ENCODE peak calls at places on chromosome 22, in four cellular contexts. One of them, this sample, is unnamed.

GRCh38 chr22:28710112-28710888 is 30.7 kb upstream of the TTC28 start:
- DNase-seq in body of pancreas: no peak
- DNase-seq in prostate gland: no peak
- DNase-seq in cardiac fibroblast: peak; percentile 91
- DNase-seq in this sample: no peak

GRCh38 chr22:47539374-47539773 is 776.9 kb downstream of the TBC1D22A start:
- DNase-seq in body of pancreas: no peak
- DNase-seq in prostate gland: no peak
- DNase-seq in cardiac fibroblast: no peak
- DNase-seq in this sample: no peak

GRCh38 chr22:49255741-49256318 is 571.8 kb downstream of the BRD1 start:
- DNase-seq in body of pancreas: no peak
- DNase-seq in prostate gland: no peak
- DNase-seq in cardiac fibroblast: no peak
- DNase-seq in this sample: no peak

GRCh38 chr22:47309946-47310345 is 547.5 kb downstream of the TBC1D22A start:
- DNase-seq in body of pancreas: no peak
- DNase-seq in prostate gland: no peak
- DNase-seq in cardiac fibroblast: no peak
- DNase-seq in this sample: no peak

GRCh38 chr22:29072193-29072978 is 449 bp upstream of the KREMEN1 start:
- DNase-seq in body of pancreas: peak; percentile 98
- DNase-seq in prostate gland: peak; percentile 96
- DNase-seq in cardiac fibroblast: peak; percentile 57
- DNase-seq in this sample: peak; percentile 19

GRCh38 chr22:28146401-28147304 is 227.6 kb upstream of the PITPNB start:
- DNase-seq in body of pancreas: no peak
- DNase-seq in prostate gland: no peak
- DNase-seq in cardiac fibroblast: no peak
- DNase-seq in this sample: no peak

GRCh38 chr22:20858615-20859416 is at the start of the genes PI4KA and SNAP29:
- DNase-seq in body of pancreas: peak; percentile 99
- DNase-seq in prostate gland: peak; percentile 98
- DNase-seq in cardiac fibroblast: peak; percentile 98
- DNase-seq in this sample: peak; percentile 94

GRCh38 chr22:23786752-23787599 is at the start of gene SMARCB1:
- DNase-seq in body of pancreas: peak; percentile 90
- DNase-seq in prostate gland: peak; percentile 85
- DNase-seq in cardiac fibroblast: peak; percentile 93
- DNase-seq in this sample: peak; percentile 53

GRCh38 chr22:46693634-46694422 is 44.2 kb downstream of the CERK start:
- DNase-seq in body of pancreas: no peak
- DNase-seq in prostate gland: no peak
- DNase-seq in cardiac fibroblast: no peak
- DNase-seq in this sample: no peak

GRCh38 chr22:19086944-19087343 is 35.3 kb downstream of the DGCR2 start:
- DNase-seq in body of pancreas: no peak
- DNase-seq in prostate gland: no peak
- DNase-seq in cardiac fibroblast: peak; percentile 52
- DNase-seq in this sample: no peak

GRCh38 chr22:17083811-17084540 is 824 bp upstream of the IL17RA start:
- DNase-seq in body of pancreas: peak; percentile 21
- DNase-seq in prostate gland: no peak
- DNase-seq in cardiac fibroblast: no peak
- DNase-seq in this sample: no peak

GRCh38 chr22:40818747-40819662 is at the start of gene SLC25A17:
- DNase-seq in body of pancreas: peak; percentile 92
- DNase-seq in prostate gland: peak; percentile 90
- DNase-seq in cardiac fibroblast: peak; percentile 75
- DNase-seq in this sample: peak; percentile 52

GRCh38 chr22:30933457-30933856 is 35.1 kb downstream of the MORC2 start:
- DNase-seq in body of pancreas: no peak
- DNase-seq in prostate gland: no peak
- DNase-seq in cardiac fibroblast: no peak
- DNase-seq in this sample: no peak

GRCh38 chr22:29253561-29254282 is 14.1 kb downstream of the RHBDD3 start:
- DNase-seq in body of pancreas: no peak
- DNase-seq in prostate gland: no peak
- DNase-seq in cardiac fibroblast: no peak
- DNase-seq in this sample: no peak

GRCh38 chr22:26428515-26429457 is at the start of gene ASPHD2:
- DNase-seq in body of pancreas: peak; percentile 57
- DNase-seq in prostate gland: peak; percentile 48
- DNase-seq in cardiac fibroblast: peak; percentile 55
- DNase-seq in this sample: peak; percentile 88

GRCh38 chr22:19791894-19792293 is 31.3 kb downstream of the TBX1 start:
- DNase-seq in body of pancreas: no peak
- DNase-seq in prostate gland: no peak
- DNase-seq in cardiac fibroblast: no peak
- DNase-seq in this sample: no peak

GRCh38 chr22:45335021-45335818 is 25.5 kb downstream of the FAM118A start:
- DNase-seq in body of pancreas: no peak
- DNase-seq in prostate gland: peak; percentile 81
- DNase-seq in cardiac fibroblast: no peak
- DNase-seq in this sample: no peak

GRCh38 chr22:23904855-23905254 is 10.7 kb downstream of the MIF start:
- DNase-seq in body of pancreas: no peak
- DNase-seq in prostate gland: no peak
- DNase-seq in cardiac fibroblast: no peak
- DNase-seq in this sample: no peak

GRCh38 chr22:31579835-31580242 is 82.2 kb downstream of the PISD start:
- DNase-seq in body of pancreas: no peak
- DNase-seq in prostate gland: peak; percentile 75
- DNase-seq in cardiac fibroblast: no peak
- DNase-seq in this sample: no peak

GRCh38 chr22:20503816-20504215 is 3.6 kb upstream of the MED15 start:
- DNase-seq in body of pancreas: no peak
- DNase-seq in prostate gland: no peak
- DNase-seq in cardiac fibroblast: no peak
- DNase-seq in this sample: no peak

GRCh38 chr22:47176573-47177333 is 414.3 kb downstream of the TBC1D22A start:
- DNase-seq in body of pancreas: no peak
- DNase-seq in prostate gland: no peak
- DNase-seq in cardiac fibroblast: no peak
- DNase-seq in this sample: no peak

GRCh38 chr22:23828800-23829680 is 9.8 kb downstream of the DERL3 start:
- DNase-seq in body of pancreas: no peak
- DNase-seq in prostate gland: no peak
- DNase-seq in cardiac fibroblast: no peak
- DNase-seq in this sample: no peak

GRCh38 chr22:46749682-46750529 is 11.9 kb upstream of the CERK start:
- DNase-seq in body of pancreas: no peak
- DNase-seq in prostate gland: no peak
- DNase-seq in cardiac fibroblast: no peak
- DNase-seq in this sample: no peak

GRCh38 chr22:20111045-20111688 is 4.7 kb upstream of the RANBP1 start:
- DNase-seq in body of pancreas: no peak
- DNase-seq in prostate gland: no peak
- DNase-seq in cardiac fibroblast: peak; percentile 42
- DNase-seq in this sample: no peak

GRCh38 chr22:19527861-19528417 is 3.7 kb upstream of the CLDN5 start:
- DNase-seq in body of pancreas: no peak
- DNase-seq in prostate gland: no peak
- DNase-seq in cardiac fibroblast: peak; percentile 54
- DNase-seq in this sample: no peak

GRCh38 chr22:47164514-47165337 is 402.3 kb downstream of the TBC1D22A start:
- DNase-seq in body of pancreas: peak; percentile 5
- DNase-seq in prostate gland: no peak
- DNase-seq in cardiac fibroblast: no peak
- DNase-seq in this sample: no peak

GRCh38 chr22:20550851-20551744 is 43.7 kb downstream of the MED15 start:
- DNase-seq in body of pancreas: no peak
- DNase-seq in prostate gland: no peak
- DNase-seq in cardiac fibroblast: peak; percentile 82
- DNase-seq in this sample: no peak

DNA sequence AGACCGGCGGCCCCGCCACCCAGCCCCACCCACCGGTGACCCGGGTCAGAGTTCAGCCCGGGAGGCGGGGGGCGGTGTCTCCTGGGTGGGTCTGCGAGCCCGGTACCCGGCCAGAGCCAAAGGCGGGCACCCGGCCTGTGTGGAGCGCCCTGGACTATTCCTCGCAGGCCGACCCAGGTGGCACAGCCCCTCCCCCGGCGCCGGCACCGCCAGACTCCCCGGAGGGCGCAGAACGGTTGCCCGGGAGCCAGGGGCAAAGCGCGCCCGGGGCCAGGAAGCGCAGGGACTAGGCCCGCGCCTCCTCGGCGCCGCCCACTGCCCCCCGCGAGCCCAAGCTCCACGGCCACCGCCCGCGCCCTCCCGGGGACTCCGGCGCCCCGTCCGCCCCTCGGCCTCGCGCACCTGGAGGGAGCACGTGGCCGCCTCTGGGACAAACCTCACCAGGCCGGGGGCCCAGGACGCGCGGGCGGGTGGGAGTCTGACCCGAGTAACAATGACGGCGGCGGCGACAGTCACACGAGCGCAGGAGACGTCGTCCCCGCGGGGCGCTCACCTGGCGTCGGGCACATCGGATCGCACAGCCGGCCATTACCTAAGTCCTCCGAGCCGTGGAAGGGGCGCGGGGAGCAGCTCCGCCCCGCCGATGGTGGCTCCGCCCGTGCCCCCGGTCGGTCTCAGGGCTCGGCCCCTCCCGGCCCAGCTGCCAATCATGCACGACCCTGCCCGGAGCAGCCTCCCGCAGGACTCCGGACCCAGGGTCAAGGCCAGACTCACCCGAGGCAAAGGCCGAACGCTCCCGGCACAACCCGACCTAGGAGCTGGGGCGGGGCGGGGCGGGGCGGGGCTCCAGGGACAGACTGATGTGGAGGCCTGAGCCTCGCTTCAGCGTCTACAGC is 7.5 kb downstream of the PLXNB2 start:
- DNase-seq in body of pancreas: no peak
- DNase-seq in prostate gland: no peak
- DNase-seq in cardiac fibroblast: no peak
- DNase-seq in this sample: no peak
- H3K4me3 ChIP-seq in body of pancreas: no peak overlapping the region
- H3K4me3 ChIP-seq in prostate gland: peak overlapping the region; percentile 16
- H3K4me3 ChIP-seq in cardiac fibroblast: no peak overlapping the region
- H3K4me3 ChIP-seq in this sample: no peak overlapping the region

GRCh38 chr22:21907638-21908522 is 40.4 kb upstream of the MAPK1 start:
- DNase-seq in body of pancreas: no peak
- DNase-seq in prostate gland: no peak
- DNase-seq in cardiac fibroblast: no peak
- DNase-seq in this sample: no peak

GRCh38 chr22:21896951-21897513 is 29.6 kb upstream of the MAPK1 start:
- DNase-seq in body of pancreas: no peak
- DNase-seq in prostate gland: no peak
- DNase-seq in cardiac fibroblast: no peak
- DNase-seq in this sample: no peak

GRCh38 chr22:21898354-21898896 is 31.0 kb upstream of the MAPK1 start:
- DNase-seq in body of pancreas: no peak
- DNase-seq in prostate gland: no peak
- DNase-seq in cardiac fibroblast: no peak
- DNase-seq in this sample: no peak

GRCh38 chr22:21904250-21904789 is 36.9 kb upstream of the MAPK1 start:
- DNase-seq in body of pancreas: no peak
- DNase-seq in prostate gland: no peak
- DNase-seq in cardiac fibroblast: no peak
- DNase-seq in this sample: no peak

DNA sequence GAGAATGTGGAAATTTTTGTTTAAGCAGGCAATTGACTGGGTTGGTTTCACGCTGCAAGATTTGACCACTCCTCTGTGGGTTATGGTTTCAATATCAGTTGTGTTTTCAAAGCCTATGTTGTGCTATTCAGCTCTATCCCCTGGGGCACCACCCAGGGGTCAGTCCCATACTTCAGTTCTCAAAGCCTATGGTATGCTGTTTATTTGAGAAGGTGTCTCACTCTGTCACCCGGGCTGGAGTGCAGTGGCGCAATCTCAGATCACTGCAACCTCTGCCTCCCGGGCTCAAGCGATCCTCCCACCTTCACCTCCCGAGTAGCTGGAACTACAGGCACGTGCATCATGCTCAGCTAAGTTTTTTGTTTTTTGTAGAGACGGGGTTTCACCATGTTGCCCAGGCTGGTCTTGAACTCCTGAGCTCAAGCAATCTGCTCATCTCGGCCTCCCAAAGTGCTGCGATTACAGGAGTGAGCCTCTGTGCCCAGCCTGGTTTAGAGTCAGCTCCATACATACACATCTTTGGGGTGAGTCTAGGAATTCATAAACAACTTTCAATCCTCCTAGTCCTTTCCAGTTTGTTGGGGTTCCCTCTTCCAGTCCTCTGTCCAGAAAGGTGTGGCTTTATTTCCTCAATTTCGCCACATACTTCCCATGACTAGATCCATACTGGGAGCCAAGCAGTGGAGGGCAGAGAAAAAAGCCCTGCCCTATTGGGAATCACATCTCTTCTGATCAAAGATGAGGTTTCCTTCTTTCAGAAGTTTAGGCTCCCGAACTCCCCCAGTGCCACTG is 35.0 kb upstream of the MAPK1 start:
- DNase-seq in body of pancreas: no peak
- DNase-seq in prostate gland: no peak
- DNase-seq in cardiac fibroblast: no peak
- DNase-seq in this sample: no peak
- TF ChIP-seq CTCF in body of pancreas: no peak
- TF ChIP-seq CTCF in prostate gland: no peak
- TF ChIP-seq CTCF in cardiac fibroblast: no peak
- TF ChIP-seq CTCF in this sample: no peak

DNA sequence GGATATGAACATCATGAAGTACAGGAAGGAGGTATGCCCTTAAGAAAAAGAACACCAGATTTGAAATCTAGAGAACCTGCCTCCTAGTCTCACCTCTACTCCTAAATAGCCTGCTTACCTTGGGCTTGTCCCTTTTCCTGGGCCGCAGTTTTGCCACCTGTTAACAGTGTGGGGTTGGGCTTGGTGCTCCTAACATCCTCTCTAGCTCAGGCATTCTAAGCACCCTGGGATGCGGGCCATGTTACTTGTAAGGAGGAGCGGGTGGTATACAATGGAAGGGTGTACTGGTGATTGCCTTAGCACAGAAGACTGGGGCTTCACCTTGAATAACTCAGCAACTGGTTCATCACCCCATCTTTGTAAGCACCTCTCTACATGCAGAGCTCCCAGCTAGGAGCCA is 48.7 kb downstream of the TIMP3 start:
- DNase-seq in body of pancreas: no peak
- DNase-seq in prostate gland: no peak
- DNase-seq in cardiac fibroblast: no peak
- DNase-seq in this sample: no peak
- H3K4me3 ChIP-seq in body of pancreas: no peak overlapping the region
- H3K4me3 ChIP-seq in prostate gland: no peak overlapping the region
- H3K4me3 ChIP-seq in cardiac fibroblast: no peak overlapping the region
- H3K4me3 ChIP-seq in this sample: no peak overlapping the region

DNA sequence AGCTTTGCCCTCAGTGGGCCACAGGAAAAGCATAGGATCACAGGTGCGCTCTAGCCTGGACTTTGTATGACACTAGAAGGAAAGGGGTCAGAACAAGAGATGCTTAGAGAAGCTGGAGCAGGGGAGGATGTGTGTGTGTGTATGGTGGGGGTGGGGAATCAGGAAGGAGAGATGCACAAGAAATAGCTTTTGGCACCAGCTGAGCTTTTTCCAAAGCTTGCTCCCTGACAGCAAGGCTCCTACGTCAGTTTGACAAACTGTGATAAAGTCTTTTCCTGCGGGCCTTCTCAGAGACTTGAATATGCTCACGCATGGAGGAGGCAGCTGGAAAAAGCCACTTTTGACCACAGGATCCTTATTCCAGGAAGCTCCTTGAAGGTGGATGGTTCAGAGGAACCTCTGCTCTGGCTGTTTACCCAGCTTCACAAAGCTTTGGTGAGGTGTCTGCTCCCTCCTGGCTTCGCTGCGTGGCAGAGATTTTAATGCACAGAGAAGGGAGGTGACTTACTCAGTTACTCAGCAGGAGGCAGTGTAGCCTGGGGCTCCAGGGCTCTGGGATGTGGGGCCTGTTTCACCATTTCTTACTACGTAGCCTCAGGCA is 3.9 kb downstream of the CDC42EP1 start:
- DNase-seq in body of pancreas: no peak
- DNase-seq in prostate gland: no peak
- DNase-seq in cardiac fibroblast: peak; percentile 51
- DNase-seq in this sample: no peak
- TF ChIP-seq CTCF in body of pancreas: no peak
- TF ChIP-seq CTCF in prostate gland: no peak
- TF ChIP-seq CTCF in cardiac fibroblast: peak; percentile 6
- TF ChIP-seq CTCF in this sample: no peak

This sample was measured in GM12864.